ENCODE peak calls at places on chromosomes 4 and X, in eight cellular contexts. One of them, this sample, is unnamed.
A peak's percentile ranks its signal among the peaks of the same experiment; 100 is the strongest.

GRCh38 chr4:155787113-155787710 is 28.4 kb downstream of the GUCY1B1 start:
- DNase-seq in natural killer cell treated with Interleukin-12 subunit alpha and Interleukin-12 subunit beta and Interleukin-15 and Interleukin-18, amount 100 ng/mL, for 72 hours: no peak
- DNase-seq in midbrain: peak; percentile 12
- DNase-seq in heart right ventricle: no peak
- DNase-seq in stimulated activated CD4-positive, alpha-beta T cell treated with anti-CD3 and anti-CD28 coated beads, TNF-alpha, amount 100 ng/mL, for 4 hours: no peak
- DNase-seq in CD4-positive, alpha-beta memory T cell: no peak
- DNase-seq in neural crest cell: peak; percentile 5
- DNase-seq in occipital lobe: no peak
- DNase-seq in this sample: peak; percentile 47

GRCh38 chr4:182823576-182823975 is 93.6 kb downstream of the DCTD start:
- DNase-seq in natural killer cell treated with Interleukin-12 subunit alpha and Interleukin-12 subunit beta and Interleukin-15 and Interleukin-18, amount 100 ng/mL, for 72 hours: no peak
- DNase-seq in midbrain: no peak
- DNase-seq in heart right ventricle: no peak
- DNase-seq in stimulated activated CD4-positive, alpha-beta T cell treated with anti-CD3 and anti-CD28 coated beads, TNF-alpha, amount 100 ng/mL, for 4 hours: no peak
- DNase-seq in CD4-positive, alpha-beta memory T cell: no peak
- DNase-seq in neural crest cell: no peak
- DNase-seq in occipital lobe: no peak
- DNase-seq in this sample: no peak

GRCh38 chrX:119984652-119985051 is 41.1 kb upstream of the NKAP start:
- DNase-seq in natural killer cell treated with Interleukin-12 subunit alpha and Interleukin-12 subunit beta and Interleukin-15 and Interleukin-18, amount 100 ng/mL, for 72 hours: no peak
- DNase-seq in midbrain: no peak
- DNase-seq in heart right ventricle: no peak
- DNase-seq in stimulated activated CD4-positive, alpha-beta T cell treated with anti-CD3 and anti-CD28 coated beads, TNF-alpha, amount 100 ng/mL, for 4 hours: no peak
- DNase-seq in CD4-positive, alpha-beta memory T cell: no peak
- DNase-seq in neural crest cell: no peak
- DNase-seq in occipital lobe: no peak
- DNase-seq in this sample: no peak

GRCh38 chr4:185134176-185134869 is 8.7 kb upstream of the SLC25A4 start:
- DNase-seq in natural killer cell treated with Interleukin-12 subunit alpha and Interleukin-12 subunit beta and Interleukin-15 and Interleukin-18, amount 100 ng/mL, for 72 hours: no peak
- DNase-seq in midbrain: peak; percentile 53
- DNase-seq in heart right ventricle: no peak
- DNase-seq in stimulated activated CD4-positive, alpha-beta T cell treated with anti-CD3 and anti-CD28 coated beads, TNF-alpha, amount 100 ng/mL, for 4 hours: no peak
- DNase-seq in CD4-positive, alpha-beta memory T cell: peak; percentile 45
- DNase-seq in neural crest cell: no peak
- DNase-seq in occipital lobe: no peak
- DNase-seq in this sample: peak; percentile 80

GRCh38 chr4:124633285-124633941 is 79.1 kb downstream of the ANKRD50 start:
- DNase-seq in natural killer cell treated with Interleukin-12 subunit alpha and Interleukin-12 subunit beta and Interleukin-15 and Interleukin-18, amount 100 ng/mL, for 72 hours: no peak
- DNase-seq in midbrain: no peak
- DNase-seq in heart right ventricle: no peak
- DNase-seq in stimulated activated CD4-positive, alpha-beta T cell treated with anti-CD3 and anti-CD28 coated beads, TNF-alpha, amount 100 ng/mL, for 4 hours: no peak
- DNase-seq in CD4-positive, alpha-beta memory T cell: no peak
- DNase-seq in neural crest cell: no peak
- DNase-seq in occipital lobe: no peak
- DNase-seq in this sample: no peak

GRCh38 chrX:134443461-134443860 is 16.5 kb upstream of the HPRT1 start:
- DNase-seq in natural killer cell treated with Interleukin-12 subunit alpha and Interleukin-12 subunit beta and Interleukin-15 and Interleukin-18, amount 100 ng/mL, for 72 hours: no peak
- DNase-seq in midbrain: no peak
- DNase-seq in heart right ventricle: no peak
- DNase-seq in stimulated activated CD4-positive, alpha-beta T cell treated with anti-CD3 and anti-CD28 coated beads, TNF-alpha, amount 100 ng/mL, for 4 hours: no peak
- DNase-seq in CD4-positive, alpha-beta memory T cell: no peak
- DNase-seq in neural crest cell: no peak
- DNase-seq in occipital lobe: no peak
- DNase-seq in this sample: no peak

GRCh38 chrX:53255738-53256191 is 25.6 kb downstream of the IQSEC2 start:
- DNase-seq in natural killer cell treated with Interleukin-12 subunit alpha and Interleukin-12 subunit beta and Interleukin-15 and Interleukin-18, amount 100 ng/mL, for 72 hours: no peak
- DNase-seq in midbrain: no peak
- DNase-seq in heart right ventricle: no peak
- DNase-seq in stimulated activated CD4-positive, alpha-beta T cell treated with anti-CD3 and anti-CD28 coated beads, TNF-alpha, amount 100 ng/mL, for 4 hours: no peak
- DNase-seq in CD4-positive, alpha-beta memory T cell: no peak
- DNase-seq in neural crest cell: no peak
- DNase-seq in occipital lobe: no peak
- DNase-seq in this sample: no peak

GRCh38 chr4:3371581-3372001 is 70.2 kb upstream of the HGFAC start:
- DNase-seq in natural killer cell treated with Interleukin-12 subunit alpha and Interleukin-12 subunit beta and Interleukin-15 and Interleukin-18, amount 100 ng/mL, for 72 hours: no peak
- DNase-seq in midbrain: peak; percentile 19
- DNase-seq in heart right ventricle: no peak
- DNase-seq in stimulated activated CD4-positive, alpha-beta T cell treated with anti-CD3 and anti-CD28 coated beads, TNF-alpha, amount 100 ng/mL, for 4 hours: no peak
- DNase-seq in CD4-positive, alpha-beta memory T cell: no peak
- DNase-seq in neural crest cell: no peak
- DNase-seq in occipital lobe: no peak
- DNase-seq in this sample: peak; percentile 12

GRCh38 chrX:149284616-149285015 is 220.5 kb downstream of the IDS start:
- DNase-seq in natural killer cell treated with Interleukin-12 subunit alpha and Interleukin-12 subunit beta and Interleukin-15 and Interleukin-18, amount 100 ng/mL, for 72 hours: no peak
- DNase-seq in midbrain: no peak
- DNase-seq in heart right ventricle: no peak
- DNase-seq in stimulated activated CD4-positive, alpha-beta T cell treated with anti-CD3 and anti-CD28 coated beads, TNF-alpha, amount 100 ng/mL, for 4 hours: no peak
- DNase-seq in CD4-positive, alpha-beta memory T cell: no peak
- DNase-seq in neural crest cell: no peak
- DNase-seq in occipital lobe: no peak
- DNase-seq in this sample: peak; percentile 2

GRCh38 chr4:11876104-11876503 is 447.4 kb upstream of the HS3ST1 start:
- DNase-seq in natural killer cell treated with Interleukin-12 subunit alpha and Interleukin-12 subunit beta and Interleukin-15 and Interleukin-18, amount 100 ng/mL, for 72 hours: no peak
- DNase-seq in midbrain: no peak
- DNase-seq in heart right ventricle: no peak
- DNase-seq in stimulated activated CD4-positive, alpha-beta T cell treated with anti-CD3 and anti-CD28 coated beads, TNF-alpha, amount 100 ng/mL, for 4 hours: no peak
- DNase-seq in CD4-positive, alpha-beta memory T cell: no peak
- DNase-seq in neural crest cell: no peak
- DNase-seq in occipital lobe: no peak
- DNase-seq in this sample: no peak

GRCh38 chr4:168153596-168154440 is 61.5 kb downstream of the ANXA10 start:
- DNase-seq in natural killer cell treated with Interleukin-12 subunit alpha and Interleukin-12 subunit beta and Interleukin-15 and Interleukin-18, amount 100 ng/mL, for 72 hours: no peak
- DNase-seq in midbrain: peak; percentile 54
- DNase-seq in heart right ventricle: peak; percentile 67
- DNase-seq in stimulated activated CD4-positive, alpha-beta T cell treated with anti-CD3 and anti-CD28 coated beads, TNF-alpha, amount 100 ng/mL, for 4 hours: peak; percentile 13
- DNase-seq in CD4-positive, alpha-beta memory T cell: peak; percentile 54
- DNase-seq in neural crest cell: peak; percentile 56
- DNase-seq in occipital lobe: peak; percentile 1
- DNase-seq in this sample: peak; percentile 11

GRCh38 chr4:82398263-82398662 is 24.5 kb upstream of the HNRNPD start:
- DNase-seq in natural killer cell treated with Interleukin-12 subunit alpha and Interleukin-12 subunit beta and Interleukin-15 and Interleukin-18, amount 100 ng/mL, for 72 hours: no peak
- DNase-seq in midbrain: no peak
- DNase-seq in heart right ventricle: no peak
- DNase-seq in stimulated activated CD4-positive, alpha-beta T cell treated with anti-CD3 and anti-CD28 coated beads, TNF-alpha, amount 100 ng/mL, for 4 hours: no peak
- DNase-seq in CD4-positive, alpha-beta memory T cell: no peak
- DNase-seq in neural crest cell: no peak
- DNase-seq in occipital lobe: no peak
- DNase-seq in this sample: no peak

GRCh38 chr4:24477919-24478318 is 106.4 kb downstream of the DHX15 start:
- DNase-seq in natural killer cell treated with Interleukin-12 subunit alpha and Interleukin-12 subunit beta and Interleukin-15 and Interleukin-18, amount 100 ng/mL, for 72 hours: no peak
- DNase-seq in midbrain: no peak
- DNase-seq in heart right ventricle: peak; percentile 48
- DNase-seq in stimulated activated CD4-positive, alpha-beta T cell treated with anti-CD3 and anti-CD28 coated beads, TNF-alpha, amount 100 ng/mL, for 4 hours: no peak
- DNase-seq in CD4-positive, alpha-beta memory T cell: no peak
- DNase-seq in neural crest cell: no peak
- DNase-seq in occipital lobe: no peak
- DNase-seq in this sample: no peak

GRCh38 chr4:88600129-88600849 is 8.0 kb downstream of the HERC3 start:
- DNase-seq in natural killer cell treated with Interleukin-12 subunit alpha and Interleukin-12 subunit beta and Interleukin-15 and Interleukin-18, amount 100 ng/mL, for 72 hours: no peak
- DNase-seq in midbrain: no peak
- DNase-seq in heart right ventricle: no peak
- DNase-seq in stimulated activated CD4-positive, alpha-beta T cell treated with anti-CD3 and anti-CD28 coated beads, TNF-alpha, amount 100 ng/mL, for 4 hours: no peak
- DNase-seq in CD4-positive, alpha-beta memory T cell: no peak
- DNase-seq in neural crest cell: no peak
- DNase-seq in occipital lobe: no peak
- DNase-seq in this sample: no peak

GRCh38 chr4:7394681-7395451 is 39.9 kb downstream of the PSAPL1 start:
- DNase-seq in natural killer cell treated with Interleukin-12 subunit alpha and Interleukin-12 subunit beta and Interleukin-15 and Interleukin-18, amount 100 ng/mL, for 72 hours: peak; percentile 39
- DNase-seq in midbrain: no peak
- DNase-seq in heart right ventricle: no peak
- DNase-seq in stimulated activated CD4-positive, alpha-beta T cell treated with anti-CD3 and anti-CD28 coated beads, TNF-alpha, amount 100 ng/mL, for 4 hours: no peak
- DNase-seq in CD4-positive, alpha-beta memory T cell: no peak
- DNase-seq in neural crest cell: no peak
- DNase-seq in occipital lobe: no peak
- DNase-seq in this sample: no peak

GRCh38 chr4:168693750-168694470 is 197.1 kb downstream of the PALLD start:
- DNase-seq in natural killer cell treated with Interleukin-12 subunit alpha and Interleukin-12 subunit beta and Interleukin-15 and Interleukin-18, amount 100 ng/mL, for 72 hours: no peak
- DNase-seq in midbrain: no peak
- DNase-seq in heart right ventricle: no peak
- DNase-seq in stimulated activated CD4-positive, alpha-beta T cell treated with anti-CD3 and anti-CD28 coated beads, TNF-alpha, amount 100 ng/mL, for 4 hours: no peak
- DNase-seq in CD4-positive, alpha-beta memory T cell: no peak
- DNase-seq in neural crest cell: no peak
- DNase-seq in occipital lobe: no peak
- DNase-seq in this sample: no peak

GRCh38 chr4:75895744-75896314 is 6.4 kb downstream of the PPEF2 start:
- DNase-seq in natural killer cell treated with Interleukin-12 subunit alpha and Interleukin-12 subunit beta and Interleukin-15 and Interleukin-18, amount 100 ng/mL, for 72 hours: no peak
- DNase-seq in midbrain: no peak
- DNase-seq in heart right ventricle: no peak
- DNase-seq in stimulated activated CD4-positive, alpha-beta T cell treated with anti-CD3 and anti-CD28 coated beads, TNF-alpha, amount 100 ng/mL, for 4 hours: no peak
- DNase-seq in CD4-positive, alpha-beta memory T cell: peak; percentile 49
- DNase-seq in neural crest cell: no peak
- DNase-seq in occipital lobe: no peak
- DNase-seq in this sample: peak; percentile 64

GRCh38 chr4:5863461-5864113 is 29.3 kb downstream of the CRMP1 start:
- DNase-seq in natural killer cell treated with Interleukin-12 subunit alpha and Interleukin-12 subunit beta and Interleukin-15 and Interleukin-18, amount 100 ng/mL, for 72 hours: peak; percentile 64
- DNase-seq in midbrain: no peak
- DNase-seq in heart right ventricle: no peak
- DNase-seq in stimulated activated CD4-positive, alpha-beta T cell treated with anti-CD3 and anti-CD28 coated beads, TNF-alpha, amount 100 ng/mL, for 4 hours: peak; percentile 21
- DNase-seq in CD4-positive, alpha-beta memory T cell: no peak
- DNase-seq in neural crest cell: no peak
- DNase-seq in occipital lobe: no peak
- DNase-seq in this sample: no peak

This sample was measured in GM20000.